ENCODE peak calls at places on chromosomes 13 and 19, in nine cellular contexts. X, H, I, V, U, J, P, M and Q are unnamed samples.

GRCh38 chr19:5138606-5139594 is 170.0 kb downstream of the KDM4B start:
- DNase-seq in X (peak; percentile 74), H (peak; percentile 51), I (no peak), V (no peak), U (peak; percentile 12), J (peak; percentile 55), P (peak; percentile 84), M (peak; percentile 90), Q (peak; percentile 58)

GRCh38 chr13:111981006-111981405 is 85.9 kb upstream of the SOX1 start:
- DNase-seq in X (no peak), H (no peak), I (no peak), V (no peak), U (no peak), J (no peak), P (no peak), M (no peak), Q (no peak)

GRCh38 chr13:28489536-28489935 is 5.4 kb downstream of the FLT1 start:
- DNase-seq in X (no peak), H (no peak), I (no peak), V (no peak), U (no peak), J (no peak), P (no peak), M (no peak), Q (no peak)

GRCh38 chr19:8536282-8536681 is 22.3 kb upstream of the ZNF414 start:
- DNase-seq in X (no peak), H (no peak), I (no peak), V (no peak), U (no peak), J (no peak), P (no peak), M (no peak), Q (no peak)

GRCh38 chr13:51623473-51623872 is 39.2 kb downstream of the WDFY2 start:
- DNase-seq in X (no peak), H (no peak), I (no peak), V (no peak), U (no peak), J (no peak), P (no peak), M (no peak), Q (no peak)

GRCh38 chr13:113777311-113778260 is 18.6 kb downstream of the TMEM255B start:
- DNase-seq in X (no peak), H (no peak), I (no peak), V (no peak), U (no peak), J (no peak), P (no peak), M (no peak), Q (no peak)

GRCh38 chr19:53927745-53928144 is 18.7 kb downstream of the CACNG7 start:
- DNase-seq in X (no peak), H (peak; percentile 47), I (no peak), V (no peak), U (peak; percentile 58), J (no peak), P (no peak), M (peak; percentile 40), Q (no peak)

GRCh38 chr19:56567274-56568120 is at the start of gene ZNF470:
- DNase-seq in X (peak; percentile 77), H (peak; percentile 75), I (peak; percentile 94), V (peak; percentile 51), U (peak; percentile 95), J (peak; percentile 96), P (peak; percentile 94), M (peak; percentile 66), Q (peak; percentile 97)

GRCh38 chr13:67094952-67095351 is 135.2 kb downstream of the PCDH9 start:
- DNase-seq in X (no peak), H (no peak), I (no peak), V (no peak), U (no peak), J (no peak), P (no peak), M (no peak), Q (no peak)

GRCh38 chr19:54010474-54010873 is 19.0 kb downstream of the CACNG6 start:
- DNase-seq in X (no peak), H (no peak), I (no peak), V (no peak), U (no peak), J (no peak), P (no peak), M (no peak), Q (no peak)

GRCh38 chr19:11541238-11541637 is 2.6 kb downstream of the CNN1 start:
- DNase-seq in X (no peak), H (no peak), I (no peak), V (no peak), U (no peak), J (no peak), P (peak; percentile 9), M (no peak), Q (no peak)

GRCh38 chr19:56132316-56132822 is 8.7 kb upstream of the ZNF444 start:
- DNase-seq in X (no peak), H (no peak), I (no peak), V (no peak), U (no peak), J (peak; percentile 49), P (no peak), M (no peak), Q (no peak)

GRCh38 chr19:4007836-4008539 is 452 bp downstream of the PIAS4 start:
- DNase-seq in X (no peak), H (no peak), I (no peak), V (no peak), U (no peak), J (no peak), P (peak; percentile 40), M (no peak), Q (peak; percentile 59)

GRCh38 chr13:96900992-96901391 is 93.3 kb downstream of the OXGR1 start:
- DNase-seq in X (no peak), H (no peak), I (no peak), V (no peak), U (no peak), J (no peak), P (no peak), M (no peak), Q (no peak)

GRCh38 chr19:55536951-55537740 is at the start of gene SBK2:
- DNase-seq in X (no peak), H (no peak), I (no peak), V (no peak), U (no peak), J (no peak), P (no peak), M (no peak), Q (no peak)

GRCh38 chr19:4583961-4584669 is 24.6 kb upstream of the SEMA6B start:
- DNase-seq in X (no peak), H (no peak), I (no peak), V (no peak), U (peak; percentile 66), J (no peak), P (peak; percentile 53), M (peak; percentile 22), Q (no peak)

GRCh38 chr13:27269114-27269665 is 1.4 kb upstream of the RASL11A start:
- DNase-seq in X (no peak), H (no peak), I (no peak), V (no peak), U (no peak), J (no peak), P (no peak), M (no peak), Q (no peak)

GRCh38 chr13:64675256-64675892 is 2554.8 kb downstream of the PCDH9 start:
- DNase-seq in X (no peak), H (no peak), I (no peak), V (no peak), U (no peak), J (no peak), P (no peak), M (peak; percentile 34), Q (no peak)

GRCh38 chr13:46392967-46393366 is 5.9 kb upstream of the RUBCNL start:
- DNase-seq in X (no peak), H (no peak), I (no peak), V (no peak), U (peak; percentile 34), J (no peak), P (no peak), M (no peak), Q (no peak)

GRCh38 chr19:37902668-37903067 is 3.7 kb downstream of the WDR87 start:
- DNase-seq in X (peak; percentile 69), H (peak; percentile 71), I (peak; percentile 54), V (peak; percentile 87), U (peak; percentile 89), J (peak; percentile 75), P (peak; percentile 77), M (peak; percentile 68), Q (peak; percentile 75)

GRCh38 chr13:51843529-51843928 is 1.4 kb downstream of the TMEM272 start:
- DNase-seq in X (no peak), H (no peak), I (no peak), V (no peak), U (no peak), J (no peak), P (no peak), M (no peak), Q (no peak)